ENCODE peak calls at places on chromosomes 13 and 19, in nine cellular contexts. One of them, this sample, is unnamed.

GRCh38 chr13:95356916-95357315 is 55.7 kb upstream of the ABCC4 start:
- DNase-seq in psoas muscle: no peak
- DNase-seq in cardiac muscle cell: no peak
- DNase-seq in transverse colon: no peak
- DNase-seq in tibial nerve: no peak
- DNase-seq in stomach: no peak
- DNase-seq in endothelial cell of umbilical vein: no peak
- DNase-seq in esophagus muscularis mucosa: no peak
- DNase-seq in fibroblast of lung: no peak
- DNase-seq in this sample: no peak

GRCh38 chr13:46281779-46282178 is 70.1 kb downstream of the LRRC63 start:
- DNase-seq in psoas muscle: no peak
- DNase-seq in cardiac muscle cell: no peak
- DNase-seq in transverse colon: no peak
- DNase-seq in tibial nerve: no peak
- DNase-seq in stomach: no peak
- DNase-seq in endothelial cell of umbilical vein: no peak
- DNase-seq in esophagus muscularis mucosa: no peak
- DNase-seq in fibroblast of lung: no peak
- DNase-seq in this sample: no peak

GRCh38 chr13:99661791-99662190 is 160.5 kb downstream of the TM9SF2 start:
- DNase-seq in psoas muscle: no peak
- DNase-seq in cardiac muscle cell: no peak
- DNase-seq in transverse colon: no peak
- DNase-seq in tibial nerve: no peak
- DNase-seq in stomach: no peak
- DNase-seq in endothelial cell of umbilical vein: no peak
- DNase-seq in esophagus muscularis mucosa: peak; percentile 47
- DNase-seq in fibroblast of lung: no peak
- DNase-seq in this sample: no peak

GRCh38 chr19:38795549-38795948 is 6.5 kb downstream of the LGALS7B start:
- DNase-seq in psoas muscle: no peak
- DNase-seq in cardiac muscle cell: no peak
- DNase-seq in transverse colon: no peak
- DNase-seq in tibial nerve: no peak
- DNase-seq in stomach: no peak
- DNase-seq in endothelial cell of umbilical vein: no peak
- DNase-seq in esophagus muscularis mucosa: no peak
- DNase-seq in fibroblast of lung: no peak
- DNase-seq in this sample: no peak

GRCh38 chr19:18856385-18857126 is 24.8 kb downstream of the UPF1 start:
- DNase-seq in psoas muscle: no peak
- DNase-seq in cardiac muscle cell: no peak
- DNase-seq in transverse colon: no peak
- DNase-seq in tibial nerve: no peak
- DNase-seq in stomach: no peak
- DNase-seq in endothelial cell of umbilical vein: no peak
- DNase-seq in esophagus muscularis mucosa: no peak
- DNase-seq in fibroblast of lung: peak; percentile 52
- DNase-seq in this sample: no peak

GRCh38 chr13:94228781-94229180 is 250.7 kb downstream of the DCT start:
- DNase-seq in psoas muscle: no peak
- DNase-seq in cardiac muscle cell: no peak
- DNase-seq in transverse colon: no peak
- DNase-seq in tibial nerve: no peak
- DNase-seq in stomach: no peak
- DNase-seq in endothelial cell of umbilical vein: no peak
- DNase-seq in esophagus muscularis mucosa: no peak
- DNase-seq in fibroblast of lung: no peak
- DNase-seq in this sample: no peak

GRCh38 chr19:17370026-17370587 is 7.0 kb downstream of the PLVAP start:
- DNase-seq in psoas muscle: peak; percentile 75
- DNase-seq in cardiac muscle cell: no peak
- DNase-seq in transverse colon: no peak
- DNase-seq in tibial nerve: no peak
- DNase-seq in stomach: no peak
- DNase-seq in endothelial cell of umbilical vein: no peak
- DNase-seq in esophagus muscularis mucosa: no peak
- DNase-seq in fibroblast of lung: peak; percentile 75
- DNase-seq in this sample: no peak

GRCh38 chr13:79404985-79405384 is 1.1 kb downstream of the RBM26 start:
- DNase-seq in psoas muscle: no peak
- DNase-seq in cardiac muscle cell: no peak
- DNase-seq in transverse colon: no peak
- DNase-seq in tibial nerve: no peak
- DNase-seq in stomach: no peak
- DNase-seq in endothelial cell of umbilical vein: peak; percentile 31
- DNase-seq in esophagus muscularis mucosa: no peak
- DNase-seq in fibroblast of lung: no peak
- DNase-seq in this sample: no peak

GRCh38 chr19:5827891-5828660 is 11.4 kb downstream of the FUT6 start:
- DNase-seq in psoas muscle: peak; percentile 87
- DNase-seq in cardiac muscle cell: peak; percentile 95
- DNase-seq in transverse colon: peak; percentile 95
- DNase-seq in tibial nerve: peak; percentile 46
- DNase-seq in stomach: peak; percentile 95
- DNase-seq in endothelial cell of umbilical vein: peak; percentile 97
- DNase-seq in esophagus muscularis mucosa: peak; percentile 98
- DNase-seq in fibroblast of lung: peak; percentile 94
- DNase-seq in this sample: peak; percentile 85

GRCh38 chr19:18896421-18896841 is 473 bp upstream of the CERS1 start:
- DNase-seq in psoas muscle: no peak
- DNase-seq in cardiac muscle cell: peak; percentile 22
- DNase-seq in transverse colon: no peak
- DNase-seq in tibial nerve: no peak
- DNase-seq in stomach: no peak
- DNase-seq in endothelial cell of umbilical vein: no peak
- DNase-seq in esophagus muscularis mucosa: no peak
- DNase-seq in fibroblast of lung: no peak
- DNase-seq in this sample: no peak

GRCh38 chr13:23628250-23628649 is 58.0 kb downstream of the TNFRSF19 start:
- DNase-seq in psoas muscle: no peak
- DNase-seq in cardiac muscle cell: no peak
- DNase-seq in transverse colon: no peak
- DNase-seq in tibial nerve: no peak
- DNase-seq in stomach: no peak
- DNase-seq in endothelial cell of umbilical vein: no peak
- DNase-seq in esophagus muscularis mucosa: no peak
- DNase-seq in fibroblast of lung: no peak
- DNase-seq in this sample: no peak

GRCh38 chr19:40560092-40560507 is 16.6 kb upstream of the SHKBP1 start:
- DNase-seq in psoas muscle: no peak
- DNase-seq in cardiac muscle cell: no peak
- DNase-seq in transverse colon: no peak
- DNase-seq in tibial nerve: no peak
- DNase-seq in stomach: no peak
- DNase-seq in endothelial cell of umbilical vein: no peak
- DNase-seq in esophagus muscularis mucosa: no peak
- DNase-seq in fibroblast of lung: no peak
- DNase-seq in this sample: no peak

GRCh38 chr13:31172535-31172934 is 10.8 kb upstream of the HSPH1 start:
- DNase-seq in psoas muscle: no peak
- DNase-seq in cardiac muscle cell: no peak
- DNase-seq in transverse colon: no peak
- DNase-seq in tibial nerve: no peak
- DNase-seq in stomach: no peak
- DNase-seq in endothelial cell of umbilical vein: peak; percentile 66
- DNase-seq in esophagus muscularis mucosa: no peak
- DNase-seq in fibroblast of lung: peak; percentile 79
- DNase-seq in this sample: no peak

GRCh38 chr19:32223595-32224370 is 121.6 kb upstream of the ZNF507 start:
- DNase-seq in psoas muscle: no peak
- DNase-seq in cardiac muscle cell: no peak
- DNase-seq in transverse colon: no peak
- DNase-seq in tibial nerve: no peak
- DNase-seq in stomach: no peak
- DNase-seq in endothelial cell of umbilical vein: no peak
- DNase-seq in esophagus muscularis mucosa: no peak
- DNase-seq in fibroblast of lung: no peak
- DNase-seq in this sample: no peak

GRCh38 chr13:65435590-65435989 is 1794.5 kb downstream of the PCDH9 start:
- DNase-seq in psoas muscle: no peak
- DNase-seq in cardiac muscle cell: no peak
- DNase-seq in transverse colon: no peak
- DNase-seq in tibial nerve: no peak
- DNase-seq in stomach: no peak
- DNase-seq in endothelial cell of umbilical vein: no peak
- DNase-seq in esophagus muscularis mucosa: no peak
- DNase-seq in fibroblast of lung: no peak
- DNase-seq in this sample: no peak

GRCh38 chr13:93775027-93775426 is 548.4 kb downstream of the GPC6 start:
- DNase-seq in psoas muscle: no peak
- DNase-seq in cardiac muscle cell: no peak
- DNase-seq in transverse colon: no peak
- DNase-seq in tibial nerve: no peak
- DNase-seq in stomach: no peak
- DNase-seq in endothelial cell of umbilical vein: no peak
- DNase-seq in esophagus muscularis mucosa: no peak
- DNase-seq in fibroblast of lung: no peak
- DNase-seq in this sample: no peak

GRCh38 chr13:44648392-44649117 is 72.4 kb upstream of the TSC22D1 start:
- DNase-seq in psoas muscle: no peak
- DNase-seq in cardiac muscle cell: no peak
- DNase-seq in transverse colon: no peak
- DNase-seq in tibial nerve: no peak
- DNase-seq in stomach: no peak
- DNase-seq in endothelial cell of umbilical vein: peak; percentile 3
- DNase-seq in esophagus muscularis mucosa: no peak
- DNase-seq in fibroblast of lung: no peak
- DNase-seq in this sample: peak; percentile 13

GRCh38 chr13:39665763-39666162 is 10.3 kb downstream of the COG6 start:
- DNase-seq in psoas muscle: no peak
- DNase-seq in cardiac muscle cell: no peak
- DNase-seq in transverse colon: no peak
- DNase-seq in tibial nerve: no peak
- DNase-seq in stomach: no peak
- DNase-seq in endothelial cell of umbilical vein: no peak
- DNase-seq in esophagus muscularis mucosa: no peak
- DNase-seq in fibroblast of lung: no peak
- DNase-seq in this sample: no peak

GRCh38 chr19:10270180-10270615 is 722 bp upstream of the ICAM1 start:
- DNase-seq in psoas muscle: peak; percentile 84
- DNase-seq in cardiac muscle cell: no peak
- DNase-seq in transverse colon: peak; percentile 82
- DNase-seq in tibial nerve: peak; percentile 35
- DNase-seq in stomach: peak; percentile 75
- DNase-seq in endothelial cell of umbilical vein: no peak
- DNase-seq in esophagus muscularis mucosa: no peak
- DNase-seq in fibroblast of lung: no peak
- DNase-seq in this sample: peak; percentile 47
- H3K4me3 ChIP-seq in psoas muscle: peak overlapping the region; percentile 66
- H3K4me3 ChIP-seq in cardiac muscle cell: peak overlapping the region; percentile 25
- H3K4me3 ChIP-seq in transverse colon: peak overlapping the region; percentile 42
- H3K4me3 ChIP-seq in tibial nerve: peak overlapping the region; percentile 59
- H3K4me3 ChIP-seq in stomach: peak overlapping the region; percentile 48
- H3K4me3 ChIP-seq in endothelial cell of umbilical vein: no peak overlapping the region
- H3K4me3 ChIP-seq in esophagus muscularis mucosa: peak overlapping the region; percentile 48
- H3K4me3 ChIP-seq in fibroblast of lung: no peak overlapping the region
- H3K4me3 ChIP-seq in this sample: no peak overlapping the region

GRCh38 chr19:48470856-48471255 is 1.7 kb downstream of the CYTH2 start:
- DNase-seq in psoas muscle: no peak
- DNase-seq in cardiac muscle cell: no peak
- DNase-seq in transverse colon: no peak
- DNase-seq in tibial nerve: no peak
- DNase-seq in stomach: no peak
- DNase-seq in endothelial cell of umbilical vein: no peak
- DNase-seq in esophagus muscularis mucosa: no peak
- DNase-seq in fibroblast of lung: no peak
- DNase-seq in this sample: no peak
- H3K36me3 ChIP-seq in psoas muscle: no peaks in the 10 kb centered on the region
- H3K36me3 ChIP-seq in cardiac muscle cell: peaks cover 50% of the 10 kb centered on the region
- H3K36me3 ChIP-seq in transverse colon: peaks cover 53% of the 10 kb centered on the region
- H3K36me3 ChIP-seq in tibial nerve: peaks cover 39% of the 10 kb centered on the region
- H3K36me3 ChIP-seq in stomach: peaks cover 57% of the 10 kb centered on the region
- H3K36me3 ChIP-seq in endothelial cell of umbilical vein: peaks cover 49% of the 10 kb centered on the region
- H3K36me3 ChIP-seq in esophagus muscularis mucosa: peaks cover 58% of the 10 kb centered on the region
- H3K36me3 ChIP-seq in fibroblast of lung: peaks cover 36% of the 10 kb centered on the region
- H3K36me3 ChIP-seq in this sample: peaks cover 8% of the 10 kb centered on the region

DNA sequence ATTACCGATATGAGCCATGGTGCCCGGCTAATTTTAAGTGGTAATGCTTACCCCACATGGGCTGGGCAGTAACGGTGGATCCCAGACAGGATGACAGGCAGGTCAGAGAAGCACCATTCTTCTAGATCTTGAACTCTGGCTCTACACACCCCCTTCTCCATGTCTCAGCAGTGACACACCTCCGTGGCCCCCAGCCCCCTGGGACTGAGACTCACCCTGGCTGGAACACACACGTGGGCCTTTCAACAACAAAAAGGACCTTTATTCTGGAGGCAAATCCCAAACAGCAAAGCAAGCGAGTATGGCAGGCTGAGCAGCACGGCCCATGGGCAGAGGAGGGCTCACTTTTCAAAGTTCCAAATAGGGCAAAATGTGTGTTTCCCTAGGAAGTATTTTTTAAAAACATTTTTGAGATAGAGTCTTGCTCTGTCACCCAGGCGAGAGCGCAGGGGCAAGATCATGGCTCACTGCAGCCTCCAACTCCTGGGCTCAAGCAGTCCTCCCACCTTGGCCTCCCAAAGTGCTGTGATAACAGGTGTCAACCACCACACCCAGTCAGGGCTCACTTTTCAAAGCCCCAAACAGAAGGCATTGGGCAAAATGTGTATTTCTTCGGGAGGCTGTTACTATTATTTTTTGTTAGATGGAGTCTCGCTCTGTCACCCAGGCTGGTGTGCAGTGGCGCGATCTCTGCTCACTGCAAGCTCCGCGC is 4.2 kb upstream of the PLIN4 start:
- DNase-seq in psoas muscle: no peak
- DNase-seq in cardiac muscle cell: no peak
- DNase-seq in transverse colon: no peak
- DNase-seq in tibial nerve: no peak
- DNase-seq in stomach: no peak
- DNase-seq in endothelial cell of umbilical vein: no peak
- DNase-seq in esophagus muscularis mucosa: no peak
- DNase-seq in fibroblast of lung: no peak
- DNase-seq in this sample: no peak
- H3K4me3 ChIP-seq in psoas muscle: no peak overlapping the region
- H3K4me3 ChIP-seq in cardiac muscle cell: no peak overlapping the region
- H3K4me3 ChIP-seq in transverse colon: no peak overlapping the region
- H3K4me3 ChIP-seq in tibial nerve: no peak overlapping the region
- H3K4me3 ChIP-seq in stomach: no peak overlapping the region
- H3K4me3 ChIP-seq in endothelial cell of umbilical vein: no peak overlapping the region
- H3K4me3 ChIP-seq in esophagus muscularis mucosa: no peak overlapping the region
- H3K4me3 ChIP-seq in fibroblast of lung: no peak overlapping the region
- H3K4me3 ChIP-seq in this sample: no peak overlapping the region

DNA sequence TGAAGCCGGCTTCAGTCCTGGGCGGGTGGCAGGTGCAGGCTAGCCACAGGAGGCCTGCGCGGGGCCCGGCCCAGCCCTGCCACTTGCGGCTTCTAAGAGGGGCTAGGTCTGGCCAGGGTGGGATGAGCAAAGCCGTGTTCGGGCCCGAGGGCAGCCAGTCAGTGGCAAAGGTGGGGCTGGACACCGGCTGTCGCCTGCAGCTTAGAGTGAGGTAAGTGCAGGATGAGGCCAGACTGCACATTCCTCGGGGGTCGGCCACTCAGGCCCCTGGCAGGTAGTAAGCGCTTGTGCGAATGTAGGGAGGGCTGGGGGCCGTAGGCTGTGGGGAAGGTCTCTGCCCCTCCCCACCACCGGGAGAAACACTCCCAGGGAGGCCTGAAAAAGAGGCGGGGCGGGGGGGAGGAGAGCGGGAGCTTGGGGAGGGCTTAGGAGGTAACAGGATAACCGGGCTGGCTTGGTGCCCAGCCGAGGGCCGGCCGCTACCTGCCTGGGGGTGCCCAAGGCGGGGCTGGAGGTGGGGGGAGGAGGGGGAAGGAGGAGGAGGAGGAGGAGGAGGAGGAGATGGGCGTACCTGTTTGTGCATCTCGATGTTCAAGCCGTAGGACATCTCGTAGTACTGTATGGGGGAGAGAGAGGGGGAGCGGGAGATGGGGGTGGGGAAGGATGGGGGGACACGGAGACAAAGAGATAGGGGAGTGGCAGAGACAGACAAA is 6.4 kb downstream of the TLE5 start:
- DNase-seq in psoas muscle: peak; percentile 70
- DNase-seq in cardiac muscle cell: no peak
- DNase-seq in transverse colon: peak; percentile 79
- DNase-seq in tibial nerve: no peak
- DNase-seq in stomach: peak; percentile 87
- DNase-seq in endothelial cell of umbilical vein: no peak
- DNase-seq in esophagus muscularis mucosa: no peak
- DNase-seq in fibroblast of lung: no peak
- DNase-seq in this sample: peak; percentile 92
- H3K36me3 ChIP-seq in psoas muscle: peaks cover 4% of the 10 kb centered on the region
- H3K36me3 ChIP-seq in cardiac muscle cell: peaks cover 26% of the 10 kb centered on the region
- H3K36me3 ChIP-seq in transverse colon: peaks cover 14% of the 10 kb centered on the region
- H3K36me3 ChIP-seq in tibial nerve: peaks cover 22% of the 10 kb centered on the region
- H3K36me3 ChIP-seq in stomach: peaks cover 78% of the 10 kb centered on the region
- H3K36me3 ChIP-seq in endothelial cell of umbilical vein: peaks cover 44% of the 10 kb centered on the region
- H3K36me3 ChIP-seq in esophagus muscularis mucosa: peaks cover 78% of the 10 kb centered on the region
- H3K36me3 ChIP-seq in fibroblast of lung: peaks cover 25% of the 10 kb centered on the region
- H3K36me3 ChIP-seq in this sample: peaks cover 7% of the 10 kb centered on the region

This sample was measured in body of pancreas.